ENCODE peak calls at places on chromosome 3, in ten cellular contexts. One of them, this sample, is unnamed.

GRCh38 chr3:70094197-70094596 is 94.7 kb downstream of the SAMMSON start:
- DNase-seq in transverse colon: no peak
- DNase-seq in psoas muscle: no peak
- DNase-seq in AG09309: no peak
- DNase-seq in tibial nerve: no peak
- DNase-seq in cardiac fibroblast: no peak
- DNase-seq in stomach: no peak
- DNase-seq in kidney epithelial cell: no peak
- DNase-seq in cardiac muscle cell: no peak
- DNase-seq in foreskin fibroblast: no peak
- DNase-seq in this sample: no peak

GRCh38 chr3:147483145-147483544 is 74.0 kb downstream of the ZIC1 start:
- DNase-seq in transverse colon: no peak
- DNase-seq in cardiac muscle cell: no peak
- DNase-seq in kidney epithelial cell: no peak
- DNase-seq in AG09309: no peak
- DNase-seq in stomach: no peak
- DNase-seq in cardiac fibroblast: no peak
- DNase-seq in tibial nerve: no peak
- DNase-seq in foreskin fibroblast: no peak
- DNase-seq in psoas muscle: no peak
- DNase-seq in this sample: no peak

GRCh38 chr3:126537730-126538281 is 13.9 kb downstream of the CHST13 start:
- DNase-seq in stomach: no peak
- DNase-seq in tibial nerve: no peak
- DNase-seq in foreskin fibroblast: peak
- DNase-seq in cardiac fibroblast: no peak
- DNase-seq in kidney epithelial cell: no peak
- DNase-seq in cardiac muscle cell: no peak
- DNase-seq in AG09309: no peak
- DNase-seq in transverse colon: peak
- DNase-seq in psoas muscle: peak
- DNase-seq in this sample: no peak

GRCh38 chr3:188006726-188007393 is 147.1 kb upstream of the LPP start:
- DNase-seq in foreskin fibroblast: no peak
- DNase-seq in psoas muscle: peak
- DNase-seq in stomach: no peak
- DNase-seq in cardiac muscle cell: peak
- DNase-seq in transverse colon: no peak
- DNase-seq in tibial nerve: no peak
- DNase-seq in AG09309: no peak
- DNase-seq in kidney epithelial cell: no peak
- DNase-seq in cardiac fibroblast: peak
- DNase-seq in this sample: no peak

GRCh38 chr3:172522871-172523818 is at the start of gene TNFSF10:
- DNase-seq in AG09309: no peak
- DNase-seq in transverse colon: peak
- DNase-seq in tibial nerve: peak
- DNase-seq in stomach: peak
- DNase-seq in cardiac fibroblast: no peak
- DNase-seq in foreskin fibroblast: no peak
- DNase-seq in psoas muscle: peak
- DNase-seq in kidney epithelial cell: peak
- DNase-seq in cardiac muscle cell: peak
- DNase-seq in this sample: no peak

GRCh38 chr3:115891237-115891636 is 267.9 kb downstream of the GAP43 start:
- DNase-seq in psoas muscle: no peak
- DNase-seq in tibial nerve: no peak
- DNase-seq in transverse colon: no peak
- DNase-seq in AG09309: no peak
- DNase-seq in kidney epithelial cell: no peak
- DNase-seq in stomach: no peak
- DNase-seq in cardiac muscle cell: no peak
- DNase-seq in foreskin fibroblast: no peak
- DNase-seq in cardiac fibroblast: no peak
- DNase-seq in this sample: no peak

GRCh38 chr3:161267646-161268045 is 46.5 kb downstream of the NMD3 start:
- DNase-seq in cardiac muscle cell: no peak
- DNase-seq in stomach: no peak
- DNase-seq in cardiac fibroblast: no peak
- DNase-seq in psoas muscle: no peak
- DNase-seq in tibial nerve: no peak
- DNase-seq in transverse colon: no peak
- DNase-seq in foreskin fibroblast: no peak
- DNase-seq in AG09309: no peak
- DNase-seq in kidney epithelial cell: no peak
- DNase-seq in this sample: no peak

GRCh38 chr3:187016639-187017345 is 86.5 kb downstream of the ST6GAL1 start:
- DNase-seq in tibial nerve: no peak
- DNase-seq in cardiac fibroblast: peak
- DNase-seq in transverse colon: no peak
- DNase-seq in cardiac muscle cell: no peak
- DNase-seq in foreskin fibroblast: peak
- DNase-seq in AG09309: no peak
- DNase-seq in kidney epithelial cell: peak
- DNase-seq in psoas muscle: no peak
- DNase-seq in stomach: no peak
- DNase-seq in this sample: no peak

GRCh38 chr3:127052121-127052561 is 69.2 kb downstream of the PLXNA1 start:
- DNase-seq in AG09309: no peak
- DNase-seq in transverse colon: peak
- DNase-seq in cardiac muscle cell: no peak
- DNase-seq in stomach: peak
- DNase-seq in cardiac fibroblast: no peak
- DNase-seq in tibial nerve: peak
- DNase-seq in foreskin fibroblast: no peak
- DNase-seq in kidney epithelial cell: no peak
- DNase-seq in psoas muscle: peak
- DNase-seq in this sample: no peak

GRCh38 chr3:11514191-11514770 is 129.4 kb downstream of the VGLL4 start:
- DNase-seq in kidney epithelial cell: peak
- DNase-seq in cardiac fibroblast: peak
- DNase-seq in foreskin fibroblast: peak
- DNase-seq in cardiac muscle cell: no peak
- DNase-seq in AG09309: peak
- DNase-seq in stomach: peak
- DNase-seq in psoas muscle: no peak
- DNase-seq in tibial nerve: no peak
- DNase-seq in transverse colon: no peak
- DNase-seq in this sample: no peak

GRCh38 chr3:107408513-107408912 is 31.3 kb downstream of the CCDC54 start:
- DNase-seq in kidney epithelial cell: no peak
- DNase-seq in psoas muscle: no peak
- DNase-seq in AG09309: no peak
- DNase-seq in transverse colon: no peak
- DNase-seq in foreskin fibroblast: no peak
- DNase-seq in cardiac fibroblast: no peak
- DNase-seq in cardiac muscle cell: no peak
- DNase-seq in tibial nerve: no peak
- DNase-seq in stomach: no peak
- DNase-seq in this sample: no peak

GRCh38 chr3:50639055-50639494 is 22.1 kb downstream of the MAPKAPK3 start:
- DNase-seq in cardiac fibroblast: peak
- DNase-seq in stomach: peak
- DNase-seq in tibial nerve: no peak
- DNase-seq in foreskin fibroblast: peak
- DNase-seq in transverse colon: no peak
- DNase-seq in cardiac muscle cell: no peak
- DNase-seq in AG09309: no peak
- DNase-seq in kidney epithelial cell: no peak
- DNase-seq in psoas muscle: peak
- DNase-seq in this sample: no peak

GRCh38 chr3:18778094-18778493 is 353.0 kb upstream of the SATB1 start:
- DNase-seq in cardiac fibroblast: no peak
- DNase-seq in AG09309: no peak
- DNase-seq in stomach: no peak
- DNase-seq in psoas muscle: no peak
- DNase-seq in foreskin fibroblast: no peak
- DNase-seq in cardiac muscle cell: no peak
- DNase-seq in transverse colon: no peak
- DNase-seq in tibial nerve: no peak
- DNase-seq in kidney epithelial cell: no peak
- DNase-seq in this sample: no peak
- H3K4me3 ChIP-seq in cardiac fibroblast: no peak
- H3K4me3 ChIP-seq in AG09309: no peak
- H3K4me3 ChIP-seq in stomach: no peak
- H3K4me3 ChIP-seq in psoas muscle: no peak
- H3K4me3 ChIP-seq in foreskin fibroblast: no peak
- H3K4me3 ChIP-seq in cardiac muscle cell: no peak
- H3K4me3 ChIP-seq in transverse colon: no peak
- H3K4me3 ChIP-seq in tibial nerve: no peak
- H3K4me3 ChIP-seq in kidney epithelial cell: no peak
- H3K4me3 ChIP-seq in this sample: no peak

GRCh38 chr3:52384009-52384761 is 60.7 kb downstream of the SEMA3G start:
- DNase-seq in cardiac fibroblast: no peak
- DNase-seq in kidney epithelial cell: no peak
- DNase-seq in AG09309: no peak
- DNase-seq in foreskin fibroblast: no peak
- DNase-seq in stomach: no peak
- DNase-seq in transverse colon: no peak
- DNase-seq in psoas muscle: no peak
- DNase-seq in tibial nerve: no peak
- DNase-seq in cardiac muscle cell: no peak
- DNase-seq in this sample: no peak

GRCh38 chr3:52387481-52387880 is 57.4 kb downstream of the SEMA3G start:
- DNase-seq in cardiac muscle cell: no peak
- DNase-seq in cardiac fibroblast: no peak
- DNase-seq in kidney epithelial cell: no peak
- DNase-seq in stomach: no peak
- DNase-seq in foreskin fibroblast: no peak
- DNase-seq in psoas muscle: no peak
- DNase-seq in transverse colon: no peak
- DNase-seq in AG09309: no peak
- DNase-seq in tibial nerve: no peak
- DNase-seq in this sample: no peak

GRCh38 chr3:52383446-52383845 is 61.5 kb downstream of the SEMA3G start:
- DNase-seq in stomach: no peak
- DNase-seq in foreskin fibroblast: no peak
- DNase-seq in AG09309: no peak
- DNase-seq in cardiac muscle cell: no peak
- DNase-seq in transverse colon: no peak
- DNase-seq in psoas muscle: no peak
- DNase-seq in tibial nerve: no peak
- DNase-seq in cardiac fibroblast: no peak
- DNase-seq in kidney epithelial cell: no peak
- DNase-seq in this sample: no peak

GRCh38 chr3:52388348-52388821 is 56.5 kb downstream of the SEMA3G start:
- DNase-seq in foreskin fibroblast: no peak
- DNase-seq in cardiac muscle cell: no peak
- DNase-seq in AG09309: no peak
- DNase-seq in transverse colon: no peak
- DNase-seq in stomach: no peak
- DNase-seq in cardiac fibroblast: no peak
- DNase-seq in tibial nerve: no peak
- DNase-seq in psoas muscle: no peak
- DNase-seq in kidney epithelial cell: no peak
- DNase-seq in this sample: no peak

DNA sequence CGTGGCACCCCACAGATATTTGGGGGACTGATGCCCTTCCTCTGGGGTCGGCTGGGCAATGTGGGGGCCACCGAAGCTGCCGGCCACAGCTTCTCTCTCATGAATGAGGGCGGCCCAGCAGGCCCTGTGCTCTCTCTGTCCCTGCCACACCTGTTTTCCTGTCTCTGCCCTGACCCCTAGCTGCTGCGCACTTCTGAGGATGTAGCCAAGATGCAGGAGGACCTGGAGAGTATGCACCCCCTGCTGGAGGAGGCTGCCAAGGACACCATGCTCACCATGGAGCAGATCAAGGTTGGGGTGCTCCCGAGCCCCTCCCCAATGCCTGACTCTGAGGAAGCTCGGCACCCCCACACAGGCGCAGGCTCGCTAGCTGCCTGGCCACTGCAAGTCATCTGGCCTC is 59.7 kb downstream of the SEMA3G start:
- DNase-seq in foreskin fibroblast: peak
- DNase-seq in transverse colon: no peak
- DNase-seq in psoas muscle: no peak
- DNase-seq in cardiac muscle cell: peak
- DNase-seq in stomach: no peak
- DNase-seq in AG09309: no peak
- DNase-seq in cardiac fibroblast: peak
- DNase-seq in kidney epithelial cell: peak
- DNase-seq in tibial nerve: no peak
- DNase-seq in this sample: no peak
- TF ChIP-seq CTCF in foreskin fibroblast: peak
- TF ChIP-seq CTCF in transverse colon: peak
- TF ChIP-seq CTCF in psoas muscle: peak
- TF ChIP-seq CTCF in cardiac muscle cell: peak
- TF ChIP-seq CTCF in stomach: no peak
- TF ChIP-seq CTCF in AG09309: peak
- TF ChIP-seq CTCF in cardiac fibroblast: peak
- TF ChIP-seq CTCF in kidney epithelial cell: peak
- TF ChIP-seq CTCF in tibial nerve: no peak
- TF ChIP-seq CTCF in this sample: no peak

DNA sequence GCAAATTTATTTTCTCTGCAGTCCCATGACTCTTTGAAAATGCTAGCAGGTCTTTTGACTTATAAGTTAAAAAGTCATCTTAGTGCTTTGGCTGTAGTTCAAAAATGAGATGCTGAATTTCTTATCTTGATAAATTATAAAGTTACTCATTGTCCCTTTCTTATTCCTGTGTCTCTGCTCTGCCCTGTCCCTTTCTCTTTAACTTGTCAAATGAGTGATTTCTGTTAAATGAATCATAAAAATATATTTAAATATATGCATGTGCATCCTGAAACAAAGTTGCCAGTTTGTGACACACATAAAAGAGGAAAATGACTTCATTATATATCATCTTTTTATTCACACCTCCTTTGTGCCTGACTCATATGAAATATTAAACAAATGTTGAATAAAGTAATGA is 1097.3 kb upstream of the EPHA6 start:
- DNase-seq in cardiac muscle cell: no peak
- DNase-seq in AG09309: no peak
- DNase-seq in foreskin fibroblast: no peak
- DNase-seq in cardiac fibroblast: no peak
- DNase-seq in kidney epithelial cell: no peak
- DNase-seq in stomach: no peak
- DNase-seq in psoas muscle: no peak
- DNase-seq in tibial nerve: no peak
- DNase-seq in transverse colon: no peak
- DNase-seq in this sample: no peak
- H3K4me3 ChIP-seq in cardiac muscle cell: no peak
- H3K4me3 ChIP-seq in AG09309: no peak
- H3K4me3 ChIP-seq in foreskin fibroblast: no peak
- H3K4me3 ChIP-seq in cardiac fibroblast: no peak
- H3K4me3 ChIP-seq in kidney epithelial cell: no peak
- H3K4me3 ChIP-seq in stomach: no peak
- H3K4me3 ChIP-seq in psoas muscle: no peak
- H3K4me3 ChIP-seq in tibial nerve: no peak
- H3K4me3 ChIP-seq in transverse colon: no peak
- H3K4me3 ChIP-seq in this sample: no peak

DNA sequence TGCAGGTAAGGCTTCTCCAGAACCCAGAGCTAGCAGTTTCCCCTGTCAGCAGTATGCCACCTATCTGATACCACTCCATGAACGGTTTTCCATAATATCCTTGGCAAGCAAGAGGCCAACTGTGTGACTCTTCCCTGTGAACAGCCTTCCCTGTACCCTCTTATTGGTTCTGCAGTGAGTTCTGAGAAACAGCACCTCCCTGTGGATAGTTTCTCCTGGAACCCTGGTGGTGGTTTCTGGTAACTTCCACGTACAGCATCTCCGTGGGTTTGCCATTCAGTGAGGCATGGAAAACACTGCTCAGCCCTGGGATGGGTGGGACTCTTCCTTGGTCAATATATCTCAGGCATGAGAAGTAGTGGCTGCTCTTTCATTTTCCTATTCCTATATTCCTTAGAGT is 19.4 kb upstream of the SERPINI2 start:
- DNase-seq in foreskin fibroblast: no peak
- DNase-seq in transverse colon: no peak
- DNase-seq in cardiac muscle cell: no peak
- DNase-seq in AG09309: no peak
- DNase-seq in cardiac fibroblast: no peak
- DNase-seq in psoas muscle: no peak
- DNase-seq in tibial nerve: no peak
- DNase-seq in stomach: no peak
- DNase-seq in kidney epithelial cell: no peak
- DNase-seq in this sample: no peak
- TF ChIP-seq CTCF in foreskin fibroblast: no peak
- TF ChIP-seq CTCF in transverse colon: no peak
- TF ChIP-seq CTCF in cardiac muscle cell: no peak
- TF ChIP-seq CTCF in AG09309: no peak
- TF ChIP-seq CTCF in cardiac fibroblast: no peak
- TF ChIP-seq CTCF in psoas muscle: no peak
- TF ChIP-seq CTCF in tibial nerve: no peak
- TF ChIP-seq CTCF in stomach: no peak
- TF ChIP-seq CTCF in kidney epithelial cell: peak
- TF ChIP-seq CTCF in this sample: no peak

This sample was measured in coronary artery.